ENCODE peak calls at places on chromosome X, in seven cellular contexts. E, L, P, M, H, X and F are unnamed samples.

GRCh38 chrX:154027003-154027402 is 7.3 kb upstream of the IRAK1 start:
- ATAC-seq in L (no peak), M (no peak), P (no peak), E (no peak), H (no peak), X (no peak), F (no peak)

GRCh38 chrX:154023276-154024000 is 3.7 kb upstream of the IRAK1 start:
- ATAC-seq in M (no peak), P (no peak), L (no peak), E (no peak), H (peak; percentile 27), X (no peak), F (no peak)

GRCh38 chrX:24203072-24203808 is 53.7 kb downstream of the ZFX start:
- ATAC-seq in L (no peak), H (peak; percentile 31), P (no peak), M (peak; percentile 33), X (peak; percentile 83), E (no peak), F (no peak)

GRCh38 chrX:155068165-155068564 is 2.8 kb downstream of the CMC4 start:
- ATAC-seq in X (no peak), E (no peak), L (peak; percentile 24), P (peak; percentile 4), H (peak; percentile 12), M (no peak), F (no peak)

GRCh38 chrX:19680580-19680979 is 165.3 kb upstream of the MAP3K15 start:
- ATAC-seq in X (no peak), E (no peak), P (no peak), M (no peak), L (no peak), H (no peak), F (no peak)

GRCh38 chrX:19683358-19683757 is 168.1 kb upstream of the MAP3K15 start:
- ATAC-seq in M (peak; percentile 58), E (no peak), L (no peak), P (peak; percentile 12), X (no peak), H (no peak), F (peak; percentile 25)

GRCh38 chrX:24282381-24283121 is 31.3 kb downstream of the SUPT20HL2 start:
- ATAC-seq in L (no peak), X (peak; percentile 45), H (no peak), M (no peak), E (no peak), P (peak; percentile 57), F (peak; percentile 43)

GRCh38 chrX:137401092-137401491 is 164.8 kb upstream of the ZIC3 start:
- ATAC-seq in P (no peak), E (no peak), H (no peak), M (no peak), X (no peak), L (no peak), F (no peak)

GRCh38 chrX:151996329-151996728 is 21.9 kb upstream of the GABRE start:
- ATAC-seq in P (no peak), H (no peak), X (peak; percentile 59), M (no peak), E (no peak), L (no peak), F (no peak)

DNA sequence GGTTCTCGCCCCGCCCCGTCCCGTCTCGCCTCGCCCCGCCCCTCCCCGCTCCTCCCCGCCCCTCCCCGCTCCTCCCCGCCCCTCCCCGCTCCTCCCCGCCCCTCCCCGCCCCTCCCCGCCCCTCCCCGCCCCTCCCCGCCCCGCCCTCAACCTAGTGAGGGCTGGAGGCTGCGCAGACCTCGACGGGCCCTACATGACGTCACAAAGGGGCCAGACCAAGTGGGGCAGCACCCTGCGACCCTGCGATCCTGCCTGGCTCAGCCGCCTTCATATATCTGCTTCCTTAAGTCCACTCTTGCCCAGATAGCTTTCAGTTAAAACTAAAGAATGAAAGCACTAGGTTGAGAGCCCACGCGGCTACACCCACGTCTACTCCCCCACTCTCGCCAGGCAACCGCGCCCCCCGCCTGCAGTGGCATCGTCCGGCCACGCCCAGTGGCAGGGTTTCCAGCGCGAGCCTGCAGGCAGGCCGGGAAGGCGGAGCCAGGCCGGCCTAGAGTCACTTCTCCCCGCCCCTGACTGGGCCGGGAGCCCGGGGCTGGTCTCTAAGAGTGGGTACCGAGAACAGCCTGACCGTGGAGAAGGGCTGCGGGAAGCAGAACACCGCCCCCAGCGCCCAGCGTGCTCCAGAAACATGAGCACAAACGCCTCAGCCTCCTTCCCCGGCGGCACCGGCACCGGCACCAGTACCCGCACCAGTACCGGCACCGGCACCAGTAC is 1.5 kb upstream of the MAOA start:
- ATAC-seq in E (peak; percentile 97), H (peak; percentile 98), X (peak; percentile 96), P (peak; percentile 97), L (peak; percentile 95), M (peak; percentile 98), F (peak; percentile 97)
- TF ChIP-seq POLR2A in E (peak; percentile 67), H (peak; percentile 46), X (peak; percentile 87), P (no peak), L (no peak), M (peak; percentile 95), F (peak; percentile 78)

GRCh38 chrX:68570598-68570997 is 71.7 kb downstream of the YIPF6 start:
- ATAC-seq in X (no peak), E (no peak), H (no peak), L (no peak), M (no peak), P (no peak), F (no peak)
- TF ChIP-seq CTCF in X (no peak), E (no peak), H (no peak), L (no peak), M (no peak), P (no peak), F (no peak)

GRCh38 chrX:71533850-71534515 is 1.1 kb downstream of the OGT start:
- ATAC-seq in E (peak; percentile 66), M (peak; percentile 45), X (no peak), L (no peak), H (peak; percentile 18), P (peak; percentile 18), F (peak; percentile 49)
- TF ChIP-seq POLR2A in E (no peak), M (no peak), X (no peak), L (no peak), H (no peak), P (no peak), F (no peak)

GRCh38 chrX:9573282-9574106 is 108.6 kb downstream of the TBL1X start:
- ATAC-seq in M (no peak), E (no peak), H (peak; percentile 71), X (peak; percentile 77), P (no peak), L (peak; percentile 46), F (no peak)
- TF ChIP-seq CTCF in M (no peak), E (no peak), H (no peak), X (no peak), P (no peak), L (no peak), F (no peak)

GRCh38 chrX:72714471-72714916 is 388 bp upstream of the PHKA1 start:
- ATAC-seq in P (peak; percentile 86), X (peak; percentile 88), M (peak; percentile 92), L (peak; percentile 72), E (peak; percentile 80), H (peak; percentile 83), F (peak; percentile 89)
- TF ChIP-seq POLR2A in P (no peak), X (peak; percentile 71), M (no peak), L (no peak), E (no peak), H (no peak), F (no peak)

GRCh38 chrX:77415161-77415560 is 32.0 kb upstream of the FGF16 start:
- ATAC-seq in P (no peak), L (peak; percentile 55), X (no peak), H (no peak), M (no peak), E (no peak), F (no peak)
- TF ChIP-seq CTCF in P (no peak), L (no peak), X (no peak), H (no peak), M (peak; percentile 7), E (no peak), F (no peak)

GRCh38 chrX:106726485-106727437 is at the start of gene RNF128:
- ATAC-seq in M (peak; percentile 64), X (peak; percentile 94), P (peak; percentile 85), E (peak; percentile 74), L (peak; percentile 95), H (peak; percentile 95), F (peak; percentile 48)
- TF ChIP-seq POLR2A in M (no peak), X (peak; percentile 91), P (no peak), E (no peak), L (peak; percentile 35), H (peak; percentile 84), F (no peak)

DNA sequence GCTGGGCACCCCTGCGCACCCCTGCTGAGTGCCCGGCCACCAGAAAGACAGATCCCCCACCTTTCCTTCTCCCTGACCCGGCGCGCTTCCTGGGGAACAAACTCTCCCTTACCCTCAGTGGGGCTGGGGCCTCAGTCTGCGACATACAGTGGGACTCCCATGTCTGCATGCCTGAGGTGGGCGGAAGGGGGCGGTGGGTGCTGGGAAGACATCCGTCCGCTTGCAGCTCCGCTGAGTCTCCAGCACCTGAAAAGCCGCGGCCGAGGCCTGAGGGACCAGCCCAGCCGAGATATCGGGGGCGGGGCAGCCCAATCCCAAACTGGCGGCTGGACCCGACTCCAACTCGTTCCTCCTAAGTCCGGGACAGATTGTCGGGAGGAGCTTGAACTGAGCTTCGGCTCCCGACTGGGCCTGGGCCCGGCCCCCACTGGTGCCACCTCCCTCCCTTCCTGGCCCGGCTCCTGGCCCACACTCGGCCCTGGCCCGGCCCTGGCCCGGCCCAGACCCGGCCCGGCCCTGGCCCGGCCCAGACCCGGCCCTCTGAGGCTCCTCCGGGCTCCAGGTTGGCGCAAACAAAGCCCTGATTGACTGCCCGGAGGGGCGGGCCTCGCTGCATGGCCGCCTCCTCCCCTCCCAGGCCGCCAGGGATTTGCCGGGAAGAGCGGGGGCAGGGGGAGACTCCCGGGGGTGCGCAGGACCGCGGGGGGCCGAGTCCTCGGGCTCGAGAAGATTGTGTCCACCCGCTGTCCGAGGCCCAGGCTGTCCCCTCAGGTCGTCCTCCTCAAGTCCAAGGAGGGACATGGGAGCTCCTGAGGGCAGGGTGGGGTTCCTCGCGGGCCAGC is 878 bp upstream of the SLC16A2 start:
- ATAC-seq in X (peak; percentile 84), L (peak; percentile 92), P (peak; percentile 74), M (peak; percentile 90), E (peak; percentile 78), H (peak; percentile 67), F (peak; percentile 86)
- TF ChIP-seq CTCF in X (no peak), L (no peak), P (no peak), M (no peak), E (no peak), H (peak; percentile 19), F (no peak)